ENCODE peak calls at places on chromosomes 13 and 19, in nine cellular contexts. T is iPS DF 6.9, S is brain microvascular endothelial cell, N is aorta, V is astrocyte, U is RWPE2, I is neuronal stem cell, G is AG04450, O is ovary. D is an unnamed sample.

GRCh38 chr19:33578697-33579096 is 43.1 kb upstream of the CHST8 start:
- DNase-seq in I (no peak), T (no peak), S (no peak), N (no peak), V (no peak), U (no peak), G (no peak), O (no peak), D (no peak)

GRCh38 chr13:91017031-91017668 is 330.3 kb upstream of the MIR17HG start:
- DNase-seq in N (no peak), U (no peak), O (no peak), V (peak; percentile 8), T (peak; percentile 9), S (peak; percentile 23), I (peak; percentile 41), G (no peak), D (no peak)

GRCh38 chr19:46493236-46494114 is 2.2 kb downstream of the PNMA8B start:
- DNase-seq in G (no peak), N (peak; percentile 85), U (no peak), S (no peak), T (no peak), O (peak; percentile 67), I (no peak), V (no peak), D (no peak)

GRCh38 chr13:99378985-99379734 is 72.0 kb upstream of the GPR183 start:
- DNase-seq in S (no peak), I (no peak), G (no peak), N (no peak), U (no peak), V (no peak), T (no peak), O (no peak), D (no peak)

GRCh38 chr19:14048439-14049153 is 13.3 kb downstream of the PALM3 start:
- DNase-seq in N (peak; percentile 89), V (no peak), T (no peak), I (peak; percentile 30), U (no peak), O (no peak), G (no peak), S (peak; percentile 16), D (no peak)

GRCh38 chr19:47086280-47086679 is 27.3 kb downstream of the ZC3H4 start:
- DNase-seq in V (no peak), I (no peak), O (no peak), S (no peak), N (no peak), T (no peak), G (no peak), U (no peak), D (peak; percentile 52)

GRCh38 chr13:80030491-80030890 is 310.4 kb downstream of the SPRY2 start:
- DNase-seq in G (no peak), T (no peak), V (no peak), U (peak; percentile 41), O (no peak), N (no peak), S (no peak), I (no peak), D (no peak)

GRCh38 chr19:18353378-18354005 is 13.1 kb downstream of the PGPEP1 start:
- DNase-seq in S (no peak), U (no peak), O (no peak), N (no peak), G (no peak), T (no peak), I (no peak), V (no peak), D (no peak)

GRCh38 chr19:48341006-48341405 is 15.7 kb downstream of the EMP3 start:
- DNase-seq in N (no peak), I (no peak), G (no peak), U (peak; percentile 88), V (peak; percentile 50), O (no peak), T (no peak), S (no peak), D (no peak)

GRCh38 chr19:3614858-3615505 is 8.3 kb upstream of the TBXA2R start:
- DNase-seq in V (no peak), I (no peak), G (no peak), T (no peak), U (peak; percentile 56), O (no peak), N (peak; percentile 60), S (no peak), D (peak; percentile 58)

GRCh38 chr19:3098515-3099346 is 4.6 kb downstream of the GNA11 start:
- DNase-seq in T (no peak), N (peak; percentile 90), S (no peak), V (no peak), O (peak; percentile 57), I (no peak), G (no peak), U (no peak), D (peak; percentile 86)

GRCh38 chr13:45518525-45519235 is 53.9 kb downstream of the COG3 start:
- DNase-seq in V (peak; percentile 69), S (peak; percentile 17), O (no peak), U (no peak), G (peak; percentile 38), N (no peak), T (no peak), I (no peak), D (no peak)
- H3K27ac ChIP-seq in V (no peak overlapping the region), S (no peak overlapping the region), O (no peak overlapping the region), U (peak overlapping the region; percentile 17), G (no peak overlapping the region), N (no peak overlapping the region), T (no peak overlapping the region), I (no peak overlapping the region), D (no peak overlapping the region)

GRCh38 chr13:94712287-94712811 is at the start of gene SOX21:
- DNase-seq in N (no peak), I (no peak), U (peak; percentile 49), S (no peak), G (no peak), V (no peak), O (no peak), T (no peak), D (peak; percentile 76)

GRCh38 chr13:94711561-94712286 is 621 bp downstream of the SOX21 start:
- DNase-seq in S (no peak), V (peak; percentile 29), I (no peak), G (no peak), T (no peak), U (peak; percentile 58), N (no peak), O (no peak), D (peak; percentile 81)

GRCh38 chr13:94712812-94713555 is 639 bp upstream of the SOX21 start:
- DNase-seq in V (peak; percentile 60), N (no peak), O (no peak), T (no peak), S (no peak), U (peak; percentile 62), G (no peak), I (no peak), D (no peak)

GRCh38 chr13:94716016-94716415 is 3.7 kb upstream of the SOX21 start:
- DNase-seq in U (no peak), T (no peak), N (no peak), G (no peak), V (no peak), I (no peak), O (no peak), S (no peak), D (no peak)

GRCh38 chr13:94713556-94714182 is 1.3 kb upstream of the SOX21 start:
- DNase-seq in O (no peak), G (no peak), T (no peak), V (no peak), S (no peak), I (no peak), N (no peak), U (no peak), D (no peak)
- H3K4me3 ChIP-seq in O (no peak overlapping the region), G (no peak overlapping the region), T (peak overlapping the region; percentile 46), V (no peak overlapping the region), S (no peak overlapping the region), I (peak overlapping the region; percentile 79), N (no peak overlapping the region), U (no peak overlapping the region), D (no peak overlapping the region)

DNA sequence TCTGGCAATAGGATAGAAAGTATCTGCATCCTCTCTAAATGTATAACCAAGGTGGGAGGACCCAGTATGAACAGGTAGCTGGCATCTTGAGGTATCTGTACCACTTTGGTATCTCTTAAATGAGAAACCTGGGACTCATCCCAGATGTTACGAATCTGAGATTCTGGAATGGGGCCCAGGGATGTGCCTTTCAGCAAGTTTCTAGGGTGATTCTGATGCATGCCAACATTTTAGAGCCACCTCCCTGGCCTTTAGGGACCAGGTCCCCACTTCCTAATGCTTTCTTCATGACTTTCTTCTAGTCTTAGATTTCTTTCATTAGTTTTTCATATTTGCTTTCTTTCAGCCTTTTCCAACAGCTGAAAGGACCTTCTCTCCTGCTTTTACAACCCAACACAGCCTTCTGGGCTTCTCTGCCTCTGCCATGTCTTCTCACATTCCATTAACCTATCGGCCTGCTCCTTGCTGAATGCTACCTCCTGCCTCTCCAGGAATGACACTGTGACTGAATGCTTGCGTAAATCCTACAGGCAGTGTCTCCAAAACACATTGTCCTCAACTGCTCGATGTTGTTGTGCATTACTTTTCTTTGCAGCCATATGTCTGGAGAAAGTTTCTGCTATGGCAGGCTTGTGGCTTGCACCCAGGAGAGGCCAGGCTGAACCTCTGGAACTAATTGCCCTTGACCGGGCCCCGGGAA is 284.0 kb downstream of the DNAJC15 start:
- DNase-seq in O (no peak), I (no peak), V (no peak), T (no peak), S (no peak), N (no peak), G (no peak), U (no peak), D (no peak)
- H3K27ac ChIP-seq in O (no peak overlapping the region), I (no peak overlapping the region), V (no peak overlapping the region), T (no peak overlapping the region), S (no peak overlapping the region), N (no peak overlapping the region), G (no peak overlapping the region), U (no peak overlapping the region), D (no peak overlapping the region)

GRCh38 chr19:41311072-41311471 is 1.1 kb downstream of the CCDC97 start:
- DNase-seq in U (no peak), T (no peak), N (peak; percentile 53), I (no peak), G (no peak), V (no peak), O (no peak), S (no peak), D (peak; percentile 27)

GRCh38 chr19:41308450-41309224 is 1.3 kb upstream of the CCDC97 start:
- DNase-seq in S (peak; percentile 85), G (peak; percentile 69), N (peak; percentile 98), I (peak; percentile 93), V (peak; percentile 65), U (no peak), O (peak; percentile 94), T (peak; percentile 94), D (peak; percentile 94)

GRCh38 chr19:41310031-41310831 is at the start of gene CCDC97:
- DNase-seq in U (peak; percentile 78), I (peak; percentile 91), N (peak; percentile 96), V (peak; percentile 82), O (peak; percentile 90), S (peak; percentile 75), G (peak; percentile 68), T (no peak), D (peak; percentile 90)

GRCh38 chr19:41309225-41310030 is 544 bp upstream of the CCDC97 start:
- DNase-seq in N (peak; percentile 71), O (peak; percentile 29), U (no peak), T (no peak), G (no peak), V (no peak), I (no peak), S (no peak), D (no peak)

DNA sequence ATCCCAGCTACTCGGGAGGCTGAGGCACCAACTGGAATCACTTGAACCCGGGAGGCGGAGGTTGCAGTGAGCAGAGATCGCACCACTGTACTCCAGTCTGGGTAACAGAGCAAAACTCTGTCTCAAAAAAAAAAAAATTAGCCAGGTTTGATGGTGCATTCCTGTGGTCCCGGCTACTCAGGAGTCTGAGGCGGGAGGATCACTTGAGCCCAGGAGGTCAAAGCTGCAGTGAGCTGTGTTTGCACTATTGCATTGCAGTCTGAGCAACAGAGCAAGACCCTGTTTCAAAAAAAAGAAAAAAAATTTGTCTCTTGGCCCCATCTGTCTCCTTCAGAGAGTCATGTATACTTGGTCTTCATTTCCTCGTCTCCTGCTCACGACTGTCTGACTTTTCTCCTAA is 1.6 kb downstream of the CCDC97 start:
- DNase-seq in V (no peak), T (no peak), N (peak; percentile 32), I (no peak), S (no peak), O (no peak), G (no peak), U (no peak), D (peak; percentile 18)
- H3K4me3 ChIP-seq in V (no peak overlapping the region), T (no peak overlapping the region), N (no peak overlapping the region), I (no peak overlapping the region), S (peak overlapping the region; percentile 82), O (no peak overlapping the region), G (peak overlapping the region; percentile 93), U (no peak overlapping the region), D (no peak overlapping the region)